ENCODE peak calls at places on chromosome 22, in four cellular contexts. One of them, this sample, is unnamed.

GRCh38 chr22:21865041-21865440 is 2.4 kb downstream of the MAPK1 start:
- DNase-seq in GM23338: no peak
- DNase-seq in heart left ventricle: peak; percentile 59
- DNase-seq in pancreas: no peak
- DNase-seq in this sample: no peak

GRCh38 chr22:36156515-36157419 is 3.8 kb downstream of the APOL3 start:
- DNase-seq in GM23338: peak; percentile 72
- DNase-seq in heart left ventricle: peak; percentile 92
- DNase-seq in pancreas: peak; percentile 40
- DNase-seq in this sample: peak; percentile 74

GRCh38 chr22:49629024-49629570 is 198.6 kb downstream of the BRD1 start:
- DNase-seq in GM23338: no peak
- DNase-seq in heart left ventricle: peak; percentile 12
- DNase-seq in pancreas: no peak
- DNase-seq in this sample: no peak

GRCh38 chr22:17672417-17672991 is 33.9 kb downstream of the BCL2L13 start:
- DNase-seq in GM23338: no peak
- DNase-seq in heart left ventricle: no peak
- DNase-seq in pancreas: no peak
- DNase-seq in this sample: no peak

GRCh38 chr22:21759133-21759532 is 23.5 kb upstream of the YPEL1 start:
- DNase-seq in GM23338: no peak
- DNase-seq in heart left ventricle: no peak
- DNase-seq in pancreas: no peak
- DNase-seq in this sample: no peak

GRCh38 chr22:33600595-33600994 is 319.7 kb downstream of the LARGE1 start:
- DNase-seq in GM23338: no peak
- DNase-seq in heart left ventricle: no peak
- DNase-seq in pancreas: no peak
- DNase-seq in this sample: no peak

GRCh38 chr22:31585161-31585859 is 76.7 kb downstream of the PISD start:
- DNase-seq in GM23338: no peak
- DNase-seq in heart left ventricle: no peak
- DNase-seq in pancreas: no peak
- DNase-seq in this sample: no peak

GRCh38 chr22:49753961-49754673 is 73.6 kb downstream of the BRD1 start:
- DNase-seq in GM23338: no peak
- DNase-seq in heart left ventricle: no peak
- DNase-seq in pancreas: no peak
- DNase-seq in this sample: no peak

GRCh38 chr22:17606472-17606871 is 22.1 kb downstream of the ATP6V1E1 start:
- DNase-seq in GM23338: no peak
- DNase-seq in heart left ventricle: peak; percentile 50
- DNase-seq in pancreas: no peak
- DNase-seq in this sample: no peak

GRCh38 chr22:20656902-20657836 is 116.7 kb upstream of the SERPIND1 start:
- DNase-seq in GM23338: no peak
- DNase-seq in heart left ventricle: no peak
- DNase-seq in pancreas: no peak
- DNase-seq in this sample: peak; percentile 40

GRCh38 chr22:23063539-23064380 is 6.6 kb upstream of the GNAZ start:
- DNase-seq in GM23338: no peak
- DNase-seq in heart left ventricle: no peak
- DNase-seq in pancreas: peak; percentile 3
- DNase-seq in this sample: peak; percentile 34

GRCh38 chr22:19325296-19325950 is 33.9 kb upstream of the CLTCL1 start:
- DNase-seq in GM23338: no peak
- DNase-seq in heart left ventricle: no peak
- DNase-seq in pancreas: no peak
- DNase-seq in this sample: no peak

GRCh38 chr22:22894740-22895731 is 7.4 kb downstream of the IGLL5 start:
- DNase-seq in GM23338: no peak
- DNase-seq in heart left ventricle: no peak
- DNase-seq in pancreas: no peak
- DNase-seq in this sample: no peak

GRCh38 chr22:50342651-50343540 is at the start of gene PPP6R2:
- DNase-seq in GM23338: peak; percentile 83
- DNase-seq in heart left ventricle: peak; percentile 84
- DNase-seq in pancreas: peak; percentile 87
- DNase-seq in this sample: peak; percentile 93

GRCh38 chr22:36282078-36282831 is 29.3 kb downstream of the APOL1 start:
- DNase-seq in GM23338: no peak
- DNase-seq in heart left ventricle: peak; percentile 26
- DNase-seq in pancreas: no peak
- DNase-seq in this sample: no peak

GRCh38 chr22:47053865-47054185 is 291.4 kb downstream of the TBC1D22A start:
- DNase-seq in GM23338: no peak
- DNase-seq in heart left ventricle: no peak
- DNase-seq in pancreas: no peak
- DNase-seq in this sample: no peak

GRCh38 chr22:49995413-49996191 is 17.0 kb downstream of the IL17REL start:
- DNase-seq in GM23338: no peak
- DNase-seq in heart left ventricle: no peak
- DNase-seq in pancreas: no peak
- DNase-seq in this sample: no peak

GRCh38 chr22:46056169-46057041 is 79.4 kb upstream of the WNT7B start:
- DNase-seq in GM23338: no peak
- DNase-seq in heart left ventricle: peak; percentile 50
- DNase-seq in pancreas: peak; percentile 43
- DNase-seq in this sample: peak; percentile 38

GRCh38 chr22:45430871-45431270 is 17.4 kb downstream of the RIBC2 start:
- DNase-seq in GM23338: no peak
- DNase-seq in heart left ventricle: no peak
- DNase-seq in pancreas: no peak
- DNase-seq in this sample: peak; percentile 22

GRCh38 chr22:38261478-38261803 is 11.4 kb downstream of the TMEM184B start:
- DNase-seq in GM23338: no peak
- DNase-seq in heart left ventricle: no peak
- DNase-seq in pancreas: no peak
- DNase-seq in this sample: no peak

GRCh38 chr22:38262051-38262795 is 10.6 kb downstream of the TMEM184B start:
- DNase-seq in GM23338: peak; percentile 85
- DNase-seq in heart left ventricle: peak; percentile 61
- DNase-seq in pancreas: peak; percentile 70
- DNase-seq in this sample: peak; percentile 90

GRCh38 chr22:38266120-38266519 is 6.7 kb downstream of the TMEM184B start:
- DNase-seq in GM23338: no peak
- DNase-seq in heart left ventricle: no peak
- DNase-seq in pancreas: peak; percentile 29
- DNase-seq in this sample: no peak

GRCh38 chr22:38267086-38267485 is 5.7 kb downstream of the TMEM184B start:
- DNase-seq in GM23338: no peak
- DNase-seq in heart left ventricle: peak; percentile 82
- DNase-seq in pancreas: no peak
- DNase-seq in this sample: no peak

DNA sequence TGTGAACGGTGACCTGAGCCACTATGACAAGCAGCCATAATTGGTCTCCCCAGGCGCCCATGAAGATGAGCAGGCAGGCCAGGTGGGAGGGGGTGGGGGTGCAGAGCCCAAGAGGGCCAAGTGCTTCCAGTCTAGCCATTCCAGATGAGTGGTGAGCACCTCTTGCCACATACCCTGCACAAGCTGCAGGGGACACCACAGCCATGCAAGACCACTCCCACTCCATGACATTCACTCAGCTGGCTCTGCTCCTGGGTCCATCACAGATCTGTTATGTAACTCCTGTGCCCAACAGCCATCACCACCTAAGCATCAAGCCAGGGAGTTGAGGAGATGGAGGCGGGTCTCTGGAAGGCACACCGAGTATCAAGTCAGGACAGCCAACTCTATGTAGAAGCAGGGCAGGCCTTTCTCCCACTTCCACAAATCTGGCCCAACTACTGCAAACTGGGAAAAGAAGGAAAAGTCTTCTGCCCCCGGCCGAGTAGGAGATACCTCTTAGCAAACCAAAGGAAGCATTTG is 8.4 kb downstream of the TMEM184B start:
- DNase-seq in GM23338: no peak
- DNase-seq in heart left ventricle: no peak
- DNase-seq in pancreas: no peak
- DNase-seq in this sample: no peak
- H3K4me1 ChIP-seq in GM23338: peaks cover 25% of the 10 kb centered on the region
- H3K4me1 ChIP-seq in heart left ventricle: peaks cover 67% of the 10 kb centered on the region
- H3K4me1 ChIP-seq in pancreas: no peaks in the 10 kb centered on the region
- H3K4me1 ChIP-seq in this sample: no peaks in the 10 kb centered on the region

GRCh38 chr22:39476664-39477063 is 19.9 kb downstream of the MGAT3 start:
- DNase-seq in GM23338: no peak
- DNase-seq in heart left ventricle: no peak
- DNase-seq in pancreas: no peak
- DNase-seq in this sample: no peak

GRCh38 chr22:39477542-39477941 is 20.7 kb downstream of the MGAT3 start:
- DNase-seq in GM23338: no peak
- DNase-seq in heart left ventricle: no peak
- DNase-seq in pancreas: no peak
- DNase-seq in this sample: no peak

GRCh38 chr22:39475337-39475736 is 18.5 kb downstream of the MGAT3 start:
- DNase-seq in GM23338: no peak
- DNase-seq in heart left ventricle: no peak
- DNase-seq in pancreas: no peak
- DNase-seq in this sample: no peak

GRCh38 chr22:39474351-39474991 is 17.7 kb downstream of the MGAT3 start:
- DNase-seq in GM23338: peak; percentile 79
- DNase-seq in heart left ventricle: no peak
- DNase-seq in pancreas: no peak
- DNase-seq in this sample: peak; percentile 76

GRCh38 chr22:39475902-39476301 is 19.1 kb downstream of the MGAT3 start:
- DNase-seq in GM23338: no peak
- DNase-seq in heart left ventricle: peak; percentile 55
- DNase-seq in pancreas: no peak
- DNase-seq in this sample: no peak
- H3K4me1 ChIP-seq in GM23338: peaks cover 43% of the 10 kb centered on the region
- H3K4me1 ChIP-seq in heart left ventricle: peaks cover 14% of the 10 kb centered on the region
- H3K4me1 ChIP-seq in pancreas: peaks cover 11% of the 10 kb centered on the region
- H3K4me1 ChIP-seq in this sample: peaks cover 31% of the 10 kb centered on the region

GRCh38 chr22:26590525-26590858 is 560 bp upstream of the TPST2 start:
- DNase-seq in GM23338: no peak
- DNase-seq in heart left ventricle: no peak
- DNase-seq in pancreas: no peak
- DNase-seq in this sample: no peak
- H3K4me1 ChIP-seq in GM23338: peaks cover 35% of the 10 kb centered on the region
- H3K4me1 ChIP-seq in heart left ventricle: peaks cover 18% of the 10 kb centered on the region
- H3K4me1 ChIP-seq in pancreas: no peaks in the 10 kb centered on the region
- H3K4me1 ChIP-seq in this sample: no peaks in the 10 kb centered on the region

GRCh38 chr22:44284711-44285110 is 28.0 kb downstream of the SHISAL1 start:
- DNase-seq in GM23338: no peak
- DNase-seq in heart left ventricle: no peak
- DNase-seq in pancreas: no peak
- DNase-seq in this sample: no peak

GRCh38 chr22:44278234-44279058 is 34.3 kb downstream of the SHISAL1 start:
- DNase-seq in GM23338: no peak
- DNase-seq in heart left ventricle: no peak
- DNase-seq in pancreas: no peak
- DNase-seq in this sample: no peak

GRCh38 chr22:44280665-44281188 is 32.0 kb downstream of the SHISAL1 start:
- DNase-seq in GM23338: no peak
- DNase-seq in heart left ventricle: no peak
- DNase-seq in pancreas: no peak
- DNase-seq in this sample: no peak

GRCh38 chr22:44279059-44279340 is 33.8 kb downstream of the SHISAL1 start:
- DNase-seq in GM23338: no peak
- DNase-seq in heart left ventricle: no peak
- DNase-seq in pancreas: no peak
- DNase-seq in this sample: no peak

DNA sequence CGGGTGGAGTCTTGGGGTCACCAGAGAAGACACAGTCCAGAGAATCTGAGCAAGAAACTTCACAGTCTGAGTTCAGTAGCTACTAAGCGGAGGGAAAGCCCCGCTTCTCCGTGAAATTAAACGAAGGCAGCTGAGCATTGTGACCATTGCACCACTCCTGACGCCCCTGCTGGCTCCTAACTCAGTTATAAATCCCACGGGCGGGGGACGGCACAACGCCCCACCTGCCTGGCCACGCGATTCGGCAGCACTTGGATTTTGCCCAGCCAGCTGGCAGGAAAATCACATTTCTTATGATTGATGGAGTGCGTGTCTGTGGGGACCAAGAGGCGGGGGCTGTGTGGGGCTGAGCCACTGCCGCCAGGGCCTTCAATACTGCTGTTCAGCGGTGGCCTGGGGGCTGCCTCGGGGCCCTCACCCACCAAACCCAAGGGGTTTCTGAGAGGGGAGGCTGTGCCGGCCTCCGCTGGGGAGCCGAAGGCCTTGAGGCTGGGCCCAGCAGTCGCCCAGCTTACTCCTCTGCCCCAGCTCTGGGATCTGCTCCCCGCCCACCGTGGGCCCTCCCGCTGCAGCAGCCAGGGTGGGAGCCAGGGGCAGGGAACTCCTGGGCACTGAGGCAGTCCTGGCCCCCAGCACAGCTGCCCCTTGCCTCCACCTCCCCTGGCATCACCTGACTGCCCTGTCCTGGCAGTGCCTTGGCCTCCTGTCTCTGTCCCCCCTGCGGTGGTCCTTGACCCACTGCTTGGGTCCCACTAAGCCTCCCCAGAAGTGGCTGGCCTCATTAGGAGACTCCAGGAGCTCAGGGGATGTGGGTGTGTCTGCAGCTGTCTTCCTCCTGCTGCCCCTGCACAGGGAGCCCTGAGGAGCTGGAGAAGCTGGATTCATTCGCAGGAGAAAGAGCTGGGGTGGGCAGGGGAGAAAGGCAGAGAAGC is 30.8 kb downstream of the SHISAL1 start:
- DNase-seq in GM23338: no peak
- DNase-seq in heart left ventricle: no peak
- DNase-seq in pancreas: no peak
- DNase-seq in this sample: no peak
- H3K4me1 ChIP-seq in GM23338: no peaks in the 10 kb centered on the region
- H3K4me1 ChIP-seq in heart left ventricle: no peaks in the 10 kb centered on the region
- H3K4me1 ChIP-seq in pancreas: no peaks in the 10 kb centered on the region
- H3K4me1 ChIP-seq in this sample: no peaks in the 10 kb centered on the region

GRCh38 chr22:29630180-29630498 is 26.7 kb downstream of the NF2 start:
- DNase-seq in GM23338: no peak
- DNase-seq in heart left ventricle: no peak
- DNase-seq in pancreas: no peak
- DNase-seq in this sample: no peak
- H3K4me1 ChIP-seq in GM23338: peaks cover 15% of the 10 kb centered on the region
- H3K4me1 ChIP-seq in heart left ventricle: no peaks in the 10 kb centered on the region
- H3K4me1 ChIP-seq in pancreas: peaks cover 12% of the 10 kb centered on the region
- H3K4me1 ChIP-seq in this sample: no peaks in the 10 kb centered on the region